ENCODE peak calls at places on chromosomes 16 and 17, in five cellular contexts. G is RPMI7951; C is WTC11; I is tibial nerve; X is stimulated activated CD8-positive, alpha-beta memory T cell treated with anti-CD3 and anti-CD28 coated beads, Interleukin-7, amount 100 ng/mL, for 24 hours. R is an unnamed sample.

GRCh38 chr17:28008526-28008925 is 34.0 kb upstream of the NLK start:
- DNase-seq in C (peak), I (no peak), G (peak), X (no peak), R (no peak)

GRCh38 chr16:69691980-69692911 is 34.1 kb downstream of the NQO1 start:
- DNase-seq in I (no peak), G (no peak), X (no peak), C (no peak), R (no peak)

GRCh38 chr16:20849587-20850390 is 43.5 kb downstream of the REXO5 start:
- DNase-seq in I (peak), X (peak), C (peak), G (peak), R (peak)

GRCh38 chr16:80557037-80557436 is 16.2 kb downstream of the DYNLRB2 start:
- DNase-seq in G (no peak), X (no peak), C (no peak), I (no peak), R (no peak)

GRCh38 chr17:72580321-72581127 is 459.7 kb downstream of the SOX9 start:
- DNase-seq in G (no peak), C (no peak), I (no peak), X (no peak), R (no peak)

GRCh38 chr16:49700928-49701685 is 154.8 kb downstream of the ZNF423 start:
- DNase-seq in I (no peak), C (no peak), G (no peak), X (no peak), R (no peak)

GRCh38 chr17:42107597-42108576 is 4.6 kb downstream of the DHX58 start:
- DNase-seq in X (peak), C (peak), G (peak), I (no peak), R (peak)

GRCh38 chr17:40564195-40564882 is 933 bp downstream of the CCR7 start:
- DNase-seq in X (no peak), I (no peak), G (no peak), C (no peak), R (peak)

GRCh38 chr16:55622930-55623561 is 32.7 kb upstream of the SLC6A2 start:
- DNase-seq in I (no peak), G (peak), X (no peak), C (peak), R (no peak)

GRCh38 chr17:45225051-45225700 is 3.5 kb downstream of the FMNL1 start:
- DNase-seq in I (no peak), C (no peak), X (no peak), G (peak), R (peak)

GRCh38 chr17:18117533-18117932 is 9.0 kb downstream of the MYO15A start:
- DNase-seq in C (no peak), X (no peak), I (no peak), G (no peak), R (no peak)

GRCh38 chr16:68235105-68235881 is 634 bp downstream of the ESRP2 start:
- DNase-seq in X (no peak), I (no peak), G (no peak), C (peak), R (no peak)

GRCh38 chr16:59604331-59604730 is 870.2 kb upstream of the GOT2 start:
- DNase-seq in G (peak), X (no peak), C (no peak), I (no peak), R (no peak)

GRCh38 chr16:80260906-80261311 is 279.9 kb upstream of the DYNLRB2 start:
- DNase-seq in X (no peak), I (no peak), C (no peak), G (no peak), R (no peak)

GRCh38 chr16:53457670-53458069 is 23.4 kb downstream of the RBL2 start:
- DNase-seq in I (no peak), X (peak), G (no peak), C (no peak), R (no peak)

GRCh38 chr17:27569257-27569722 is 61.7 kb upstream of the LGALS9 start:
- DNase-seq in G (no peak), X (peak), I (no peak), C (peak), R (no peak)

GRCh38 chr17:2123467-2124251 is 68.8 kb downstream of the HIC1 start:
- DNase-seq in C (no peak), G (peak), X (no peak), I (no peak), R (peak)

GRCh38 chr17:43401293-43401692 is 2.5 kb downstream of the ARL4D start:
- DNase-seq in X (no peak), I (no peak), C (no peak), G (peak), R (peak)

GRCh38 chr16:57518922-57519321 is 17.4 kb downstream of the CCDC102A start:
- DNase-seq in X (no peak), I (no peak), G (no peak), C (no peak), R (no peak)

GRCh38 chr17:75842963-75843576 is 1.1 kb downstream of the UNC13D start:
- DNase-seq in I (no peak), C (no peak), X (no peak), G (no peak), R (no peak)

GRCh38 chr17:55770220-55770870 is 19.5 kb downstream of the PCTP start:
- DNase-seq in G (peak), I (no peak), X (no peak), C (no peak), R (no peak)

GRCh38 chr17:44887971-44888955 is 11.0 kb downstream of the EFTUD2 start:
- DNase-seq in I (no peak), X (no peak), C (no peak), G (no peak), R (no peak)

GRCh38 chr16:81524382-81524781 is 79.8 kb downstream of the CMIP start:
- DNase-seq in G (no peak), X (no peak), C (no peak), I (no peak), R (no peak)

GRCh38 chr17:3892095-3892998 is 506 bp downstream of the CAMKK1 start:
- DNase-seq in C (peak), G (peak), X (peak), I (peak), R (peak)

R was measured in tibial artery.